ENCODE peak calls at places on chromosomes 3 and 15, in six cellular contexts. N, D, W, Z, H and Q are unnamed samples.

GRCh38 chr3:133997871-133998635 is 31.7 kb downstream of the SLCO2A1 start:
- DNase-seq in W (no peak), Z (no peak), N (no peak), H (no peak), D (no peak), Q (no peak)

GRCh38 chr15:48896775-48897143 is 18.8 kb downstream of the EID1 start:
- DNase-seq in W (no peak), D (no peak), Z (no peak), H (no peak), N (no peak), Q (no peak)

GRCh38 chr3:173502983-173503568 is 105.5 kb downstream of the NLGN1 start:
- DNase-seq in N (no peak), W (peak), D (no peak), H (no peak), Z (no peak), Q (no peak)

GRCh38 chr3:21170964-21171363 is 580.0 kb downstream of the ZNF385D start:
- DNase-seq in D (peak), N (peak), Z (no peak), H (no peak), W (no peak), Q (peak)

GRCh38 chr3:11288786-11289637 is 16.8 kb downstream of the ATG7 start:
- DNase-seq in H (peak), N (peak), D (peak), Z (peak), W (peak), Q (peak)

GRCh38 chr15:75720787-75721461 is 8.3 kb upstream of the CSPG4 start:
- DNase-seq in Z (no peak), W (peak), H (peak), N (peak), D (peak), Q (peak)

GRCh38 chr3:4994823-4995499 is 15.7 kb downstream of the BHLHE40 start:
- DNase-seq in H (peak), W (peak), D (peak), N (peak), Z (no peak), Q (no peak)

GRCh38 chr15:52795464-52796227 is 5.5 kb upstream of the ONECUT1 start:
- DNase-seq in W (no peak), H (no peak), N (no peak), Z (no peak), D (no peak), Q (no peak)

GRCh38 chr3:123739146-123739545 is 145.0 kb downstream of the MYLK start:
- DNase-seq in H (no peak), Z (no peak), N (no peak), D (no peak), W (no peak), Q (no peak)

DNA sequence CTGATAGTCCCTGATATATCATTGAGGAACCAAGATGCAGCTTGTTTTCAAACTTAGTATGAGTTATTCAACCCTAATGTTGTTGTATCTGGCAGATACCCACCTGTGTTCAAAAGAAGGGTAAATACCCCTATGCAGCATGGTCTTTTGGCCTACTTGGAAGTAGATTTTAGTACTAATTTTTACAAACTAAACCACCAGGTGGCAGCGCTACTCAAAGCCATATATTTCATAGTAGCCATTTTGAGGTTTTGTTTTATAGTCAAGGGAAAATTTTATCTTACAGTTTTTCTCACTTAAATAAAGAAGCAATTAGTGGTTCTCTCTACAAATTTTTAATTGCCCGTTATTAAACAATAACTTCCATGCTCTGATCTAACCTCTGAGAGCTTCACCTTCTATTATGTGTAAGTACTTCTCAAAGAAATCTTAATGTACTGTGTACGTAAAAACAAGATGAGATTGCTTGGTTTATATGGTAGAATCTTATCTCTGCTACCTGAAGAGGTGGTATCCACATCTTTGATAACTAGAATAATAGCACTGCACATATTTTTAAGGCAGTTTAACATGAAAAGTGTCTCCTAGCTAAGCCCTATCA is 31.5 kb upstream of the MLF1 start:
- DNase-seq in H (peak), N (peak), W (peak), D (peak), Z (no peak), Q (peak)
- TF ChIP-seq CTCF in H (peak), N (peak), W (peak), D (peak), Z (peak), Q (peak)

GRCh38 chr3:54564374-54564925 is 363.4 kb downstream of the LRTM1 start:
- DNase-seq in W (no peak), N (no peak), Z (no peak), H (no peak), D (no peak), Q (no peak)
- TF ChIP-seq MYC in W (no peak), N (no peak), Z (no peak), H (no peak), D (no peak), Q (no peak)

GRCh38 chr3:104598848-104599501 is 767.7 kb upstream of the ALCAM start:
- DNase-seq in D (no peak), N (peak), Z (no peak), H (no peak), W (no peak), Q (no peak)

GRCh38 chr3:104606812-104607211 is 759.9 kb upstream of the ALCAM start:
- DNase-seq in H (peak), W (no peak), N (no peak), D (no peak), Z (no peak), Q (no peak)

DNA sequence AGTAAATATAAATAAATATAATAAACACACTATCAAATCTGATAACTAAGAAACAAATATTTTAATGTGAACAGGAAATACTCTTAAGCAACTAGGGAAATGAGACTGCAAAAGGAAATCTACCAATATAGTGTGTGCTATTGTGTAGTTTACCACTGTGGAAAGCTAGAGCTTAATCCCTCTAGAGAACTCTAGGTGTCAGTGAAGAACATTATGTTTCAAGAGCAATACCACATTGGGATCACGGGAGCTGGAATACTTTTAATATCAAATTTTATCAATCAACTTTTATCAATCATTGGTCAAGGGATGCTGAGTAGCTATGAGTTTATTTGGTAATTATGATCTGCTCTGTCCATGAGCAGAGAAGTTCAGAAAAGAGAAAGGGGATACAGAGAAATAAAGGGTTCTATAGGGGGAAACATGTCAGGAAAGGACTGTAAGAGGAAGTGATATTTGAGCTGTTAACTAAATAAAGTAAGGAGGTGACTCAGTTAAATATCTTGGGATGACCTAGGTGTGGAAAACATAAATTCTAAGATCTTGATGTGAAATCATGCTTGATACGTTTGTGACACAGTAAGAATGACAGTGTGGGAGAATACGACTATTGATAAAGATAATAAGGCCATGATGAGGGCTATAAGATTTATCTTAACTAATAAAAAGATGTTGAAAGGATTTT is 762.2 kb upstream of the ALCAM start:
- DNase-seq in Z (no peak), D (no peak), W (peak), H (no peak), N (no peak), Q (peak)
- TF ChIP-seq CTCF in Z (no peak), D (no peak), W (peak), H (no peak), N (no peak), Q (no peak)

GRCh38 chr15:27798807-27799206 is 300.3 kb downstream of the OCA2 start:
- DNase-seq in H (no peak), W (no peak), Z (no peak), N (no peak), D (no peak), Q (no peak)

GRCh38 chr15:27792756-27793264 is 306.3 kb downstream of the OCA2 start:
- DNase-seq in W (no peak), Z (no peak), D (no peak), N (no peak), H (no peak), Q (no peak)

GRCh38 chr15:27797765-27798164 is 301.4 kb downstream of the OCA2 start:
- DNase-seq in D (no peak), Z (no peak), N (no peak), W (no peak), H (no peak), Q (no peak)

GRCh38 chr15:27796405-27797085 is 302.6 kb downstream of the OCA2 start:
- DNase-seq in H (no peak), D (no peak), W (no peak), Z (no peak), N (no peak), Q (no peak)
- TF ChIP-seq MYC in H (no peak), D (no peak), W (no peak), Z (no peak), N (no peak), Q (no peak)

DNA sequence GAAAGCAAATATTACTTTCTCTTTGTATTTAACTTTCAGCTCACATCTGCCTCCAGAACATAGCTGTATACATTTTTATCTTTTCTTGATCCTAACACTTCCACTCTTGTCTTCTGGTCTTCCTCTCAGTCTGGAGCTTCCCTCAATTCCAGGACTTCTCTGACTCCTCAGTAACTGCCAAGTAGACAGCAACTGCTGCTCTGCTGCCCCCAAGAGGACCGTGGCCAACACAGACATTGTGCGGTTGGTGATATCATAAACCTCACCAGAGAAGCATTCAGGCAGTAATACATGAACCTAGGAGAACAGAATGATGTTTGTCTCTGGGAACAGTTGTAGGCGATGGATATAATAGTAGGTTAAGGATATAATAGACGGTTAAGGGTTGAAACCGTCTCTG is 45.2 kb upstream of the FGF12 start:
- DNase-seq in H (peak), Z (no peak), N (peak), W (peak), D (no peak), Q (peak)
- TF ChIP-seq CTCF in H (peak), Z (peak), N (peak), W (peak), D (no peak), Q (peak)

GRCh38 chr3:193033381-193033780 is 115.7 kb upstream of the MB21D2 start:
- DNase-seq in H (no peak), Z (no peak), N (no peak), D (no peak), W (no peak), Q (no peak)

GRCh38 chr3:193040836-193041672 is 123.4 kb upstream of the MB21D2 start:
- DNase-seq in W (peak), N (peak), Z (peak), H (peak), D (peak), Q (peak)

GRCh38 chr3:193039058-193039457 is 121.4 kb upstream of the MB21D2 start:
- DNase-seq in Z (no peak), H (no peak), W (no peak), D (no peak), N (no peak), Q (no peak)
- TF ChIP-seq MYC in Z (no peak), H (no peak), W (no peak), D (no peak), N (no peak), Q (no peak)

GRCh38 chr15:101156509-101157159 is 95.2 kb downstream of the CHSY1 start:
- DNase-seq in W (no peak), N (no peak), Z (peak), H (no peak), D (peak), Q (peak)

GRCh38 chr15:101159936-101160770 is 91.7 kb downstream of the CHSY1 start:
- DNase-seq in D (no peak), W (no peak), H (no peak), N (no peak), Z (no peak), Q (no peak)

GRCh38 chr15:101159096-101159935 is 92.5 kb downstream of the CHSY1 start:
- DNase-seq in Z (no peak), W (peak), H (no peak), N (no peak), D (no peak), Q (peak)

GRCh38 chr15:101157721-101158120 is 94.1 kb downstream of the CHSY1 start:
- DNase-seq in Z (no peak), W (no peak), D (no peak), N (no peak), H (no peak), Q (no peak)

GRCh38 chr15:101158166-101159095 is 93.4 kb downstream of the CHSY1 start:
- DNase-seq in Z (no peak), D (no peak), W (no peak), N (no peak), H (no peak), Q (no peak)
- TF ChIP-seq CTCF in Z (no peak), D (no peak), W (no peak), N (no peak), H (no peak), Q (no peak)